ENCODE peak calls at places on chromosome 3, in four cellular contexts. F is foreskin fibroblast, P is SK-MEL-5, S is progenitor cell of endocrine pancreas. X is an unnamed sample.

GRCh38 chr3:197368330-197368729 is 69.9 kb upstream of the DLG1 start:
- DNase-seq in S (no peak), F (no peak), P (no peak), X (peak)

GRCh38 chr3:148708409-148708808 is 10.7 kb downstream of the AGTR1 start:
- DNase-seq in P (no peak), S (no peak), F (no peak), X (no peak)

GRCh38 chr3:58063424-58063823 is 55.2 kb downstream of the FLNB start:
- DNase-seq in F (peak), S (no peak), P (no peak), X (peak)

GRCh38 chr3:122510878-122511481 is 3.8 kb downstream of the KPNA1 start:
- DNase-seq in F (no peak), P (no peak), S (no peak), X (peak)

GRCh38 chr3:149512073-149512782 is 37.7 kb downstream of the TM4SF4 start:
- DNase-seq in S (peak), F (peak), P (peak), X (peak)

GRCh38 chr3:66985336-66985920 is 12.7 kb upstream of the KBTBD8 start:
- DNase-seq in S (no peak), F (no peak), P (no peak), X (no peak)

GRCh38 chr3:50268276-50268675 is 671 bp upstream of the SEMA3B start:
- DNase-seq in F (no peak), P (no peak), S (no peak), X (no peak)

GRCh38 chr3:46378426-46378942 is 7.7 kb downstream of the CCR5 start:
- DNase-seq in S (peak), P (peak), F (peak), X (peak)

GRCh38 chr3:195697582-195698324 is 23.0 kb upstream of the MUC20 start:
- DNase-seq in F (peak), P (peak), S (no peak), X (peak)

GRCh38 chr3:123821920-123822319 is 62.2 kb downstream of the MYLK start:
- DNase-seq in F (no peak), P (no peak), S (no peak), X (no peak)

GRCh38 chr3:153273767-153274443 is 111.9 kb downstream of the RAP2B start:
- DNase-seq in F (peak), S (no peak), P (peak), X (peak)

GRCh38 chr3:173876476-173876875 is 478.9 kb downstream of the NLGN1 start:
- DNase-seq in P (peak), S (no peak), F (no peak), X (peak)

GRCh38 chr3:128725547-128725931 is 444 bp upstream of the RAB7A start:
- DNase-seq in P (peak), F (no peak), S (no peak), X (no peak)

X was measured in fibroblast of lung.